ENCODE peak calls at places on chromosome 17, in seven cellular contexts. I is fibroblast of lung; B is neuronal stem cell; F is CD8-positive, alpha-beta memory T cell; M is H9; A is stomach; N is NT2/D1. U is an unnamed sample.

GRCh38 chr17:4074831-4075495 is 67.9 kb downstream of the ZZEF1 start:
- DNase-seq in B (peak; percentile 29), N (peak; percentile 42), A (no peak), F (no peak), I (peak; percentile 55), M (no peak), U (no peak)

GRCh38 chr17:38798614-38799500 is 499 bp downstream of the PIP4K2B start:
- DNase-seq in N (no peak), B (peak; percentile 17), F (peak; percentile 42), A (peak; percentile 44), M (peak; percentile 53), I (peak; percentile 44), U (peak; percentile 74)

GRCh38 chr17:8726951-8727555 is 17.6 kb downstream of the CCDC42 start:
- DNase-seq in N (no peak), I (peak; percentile 28), A (no peak), M (peak; percentile 24), B (no peak), F (no peak), U (peak; percentile 80)

GRCh38 chr17:5399767-5400166 is 19.7 kb downstream of the NUP88 start:
- DNase-seq in N (no peak), I (peak; percentile 44), F (no peak), B (no peak), A (no peak), M (no peak), U (no peak)

GRCh38 chr17:21285164-21286065 is 904 bp downstream of the MAP2K3 start:
- DNase-seq in F (no peak), A (peak; percentile 61), N (no peak), I (peak; percentile 38), B (no peak), M (no peak), U (peak; percentile 81)

GRCh38 chr17:60971515-60972369 is 294.1 kb downstream of the BCAS3 start:
- DNase-seq in F (peak; percentile 9), B (peak; percentile 37), N (peak; percentile 13), I (peak; percentile 83), A (peak; percentile 40), M (peak; percentile 64), U (peak; percentile 72)

GRCh38 chr17:49217651-49218413 is 7.3 kb downstream of the ABI3 start:
- DNase-seq in M (no peak), I (no peak), B (no peak), A (peak; percentile 49), F (peak; percentile 62), N (no peak), U (peak; percentile 82)

GRCh38 chr17:8826808-8827435 is 27.8 kb upstream of the MFSD6L start:
- DNase-seq in A (no peak), N (no peak), I (no peak), F (no peak), M (no peak), B (no peak), U (no peak)

GRCh38 chr17:38454528-38454927 is 26.3 kb downstream of the ARHGAP23 start:
- DNase-seq in F (no peak), I (peak; percentile 81), N (no peak), M (no peak), B (no peak), A (peak; percentile 63), U (peak; percentile 100)

GRCh38 chr17:42221886-42222745 is 27.8 kb upstream of the GHDC start:
- DNase-seq in A (peak; percentile 55), F (peak; percentile 45), I (peak; percentile 72), N (peak; percentile 23), B (peak; percentile 39), M (peak; percentile 73), U (peak; percentile 87)

GRCh38 chr17:68085751-68086445 is 50.4 kb downstream of the KPNA2 start:
- DNase-seq in N (no peak), M (no peak), A (peak; percentile 43), F (no peak), I (no peak), B (no peak), U (no peak)

GRCh38 chr17:64498308-64499203 is 1.7 kb upstream of the POLG2 start:
- DNase-seq in B (no peak), A (no peak), I (no peak), F (no peak), N (no peak), M (no peak), U (no peak)

GRCh38 chr17:45338996-45339535 is 22.2 kb upstream of the MAP3K14 start:
- DNase-seq in A (no peak), B (no peak), I (no peak), N (no peak), M (peak; percentile 14), F (no peak), U (no peak)

GRCh38 chr17:53996896-53997295 is 174.2 kb downstream of the KIF2B start:
- DNase-seq in B (no peak), A (no peak), F (no peak), I (no peak), M (no peak), N (no peak), U (no peak)
- H3K9me3 ChIP-seq in B (no peaks in the 10 kb centered on the region), A (no peaks in the 10 kb centered on the region), F (no peaks in the 10 kb centered on the region), I (no peaks in the 10 kb centered on the region), M (no peaks in the 10 kb centered on the region), N (no peaks in the 10 kb centered on the region), U (no peaks in the 10 kb centered on the region)

DNA sequence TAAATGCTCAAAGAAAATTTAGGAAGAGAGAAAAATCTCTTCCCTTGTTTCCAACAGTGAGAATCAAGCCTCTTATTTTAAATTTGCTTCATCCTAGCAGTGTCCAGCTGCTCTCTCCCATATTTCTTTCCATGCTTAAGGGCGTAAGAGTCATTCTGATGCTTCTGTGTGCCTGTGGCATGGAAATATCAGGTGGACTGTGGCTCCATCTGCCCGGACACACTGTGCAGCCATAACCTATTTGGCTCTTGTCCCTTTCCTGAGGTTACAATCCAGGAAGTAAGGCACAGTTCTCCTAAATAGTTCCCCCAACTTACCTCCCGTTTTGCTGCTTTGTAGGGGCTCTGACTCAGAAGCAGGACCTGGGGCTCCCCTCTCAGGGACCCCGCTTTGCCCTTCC is 6.3 kb upstream of the KRT222 start:
- DNase-seq in B (no peak), F (no peak), M (no peak), N (no peak), I (no peak), A (no peak), U (no peak)
- H3K27me3 ChIP-seq in B (peaks cover 44% of the 10 kb centered on the region), F (no peaks in the 10 kb centered on the region), M (no peaks in the 10 kb centered on the region), N (no peaks in the 10 kb centered on the region), I (peaks cover 9% of the 10 kb centered on the region), A (no peaks in the 10 kb centered on the region), U (peaks cover 54% of the 10 kb centered on the region)

DNA sequence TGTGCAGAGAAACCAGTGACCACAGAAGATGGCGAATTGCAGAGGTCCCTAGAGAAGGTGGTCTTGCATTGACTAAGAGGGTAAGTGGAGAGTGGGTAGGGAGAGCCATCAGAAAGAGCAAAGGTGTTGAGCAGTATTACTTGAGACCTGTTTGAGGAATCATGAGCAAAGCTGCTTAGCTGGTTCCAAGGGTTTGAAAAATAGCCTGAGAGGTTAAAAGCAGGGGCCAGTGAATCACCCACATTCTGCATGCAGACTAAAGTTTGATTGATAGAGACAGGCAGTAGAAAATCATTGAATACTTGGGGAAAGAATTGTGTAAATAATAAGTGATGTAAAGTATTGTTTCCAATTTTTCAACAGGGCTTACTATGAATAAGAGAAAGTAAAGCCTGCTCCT is 34.0 kb upstream of the KCNJ16 start:
- DNase-seq in F (no peak), B (no peak), N (no peak), A (no peak), M (no peak), I (no peak), U (no peak)
- H3K9me3 ChIP-seq in F (no peaks in the 10 kb centered on the region), B (no peaks in the 10 kb centered on the region), N (no peaks in the 10 kb centered on the region), A (no peaks in the 10 kb centered on the region), M (no peaks in the 10 kb centered on the region), I (no peaks in the 10 kb centered on the region), U (no peaks in the 10 kb centered on the region)

GRCh38 chr17:17870292-17870691 is 33.5 kb upstream of the SREBF1 start:
- DNase-seq in B (no peak), I (no peak), F (no peak), M (no peak), A (no peak), N (no peak), U (peak; percentile 42)

GRCh38 chr17:17874478-17874877 is 37.7 kb upstream of the SREBF1 start:
- DNase-seq in A (no peak), I (peak; percentile 75), N (no peak), B (no peak), F (no peak), M (no peak), U (peak; percentile 91)

GRCh38 chr17:17871913-17872312 is 35.1 kb upstream of the SREBF1 start:
- DNase-seq in I (no peak), B (no peak), M (no peak), F (no peak), N (no peak), A (no peak), U (no peak)

GRCh38 chr17:17872468-17873345 is 35.9 kb upstream of the SREBF1 start:
- DNase-seq in A (no peak), M (no peak), I (no peak), N (no peak), F (no peak), B (no peak), U (no peak)

DNA sequence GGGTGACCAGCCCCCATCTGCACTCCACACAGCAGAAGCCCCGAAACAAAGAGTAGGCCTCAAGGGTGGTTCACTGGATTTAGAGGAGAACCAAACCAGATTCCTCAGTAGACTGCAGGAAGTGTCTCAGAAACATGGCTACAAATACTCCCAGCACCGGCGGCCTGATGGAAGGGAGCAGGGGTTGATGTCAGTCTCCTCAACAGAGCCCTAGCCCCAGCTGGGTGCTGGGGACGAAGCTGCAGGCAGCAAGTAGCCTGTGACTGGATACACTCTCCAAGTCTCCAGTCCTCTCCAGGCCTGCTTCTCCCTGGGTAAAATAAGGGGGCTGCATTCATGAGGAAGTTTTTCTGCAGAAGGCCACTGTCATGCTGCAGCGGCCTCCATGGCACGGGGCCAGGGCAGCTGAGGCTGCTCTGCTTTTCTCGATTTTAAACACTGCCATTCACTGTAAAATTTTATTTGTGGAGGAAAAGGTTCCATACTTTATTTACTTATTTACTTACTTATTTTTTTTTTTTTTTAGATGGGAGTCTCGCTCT is 36.7 kb upstream of the SREBF1 start:
- DNase-seq in B (no peak), F (no peak), M (no peak), N (no peak), I (no peak), A (no peak), U (no peak)
- H3K27me3 ChIP-seq in B (no peaks in the 10 kb centered on the region), F (no peaks in the 10 kb centered on the region), M (no peaks in the 10 kb centered on the region), N (no peaks in the 10 kb centered on the region), I (no peaks in the 10 kb centered on the region), A (no peaks in the 10 kb centered on the region), U (no peaks in the 10 kb centered on the region)

DNA sequence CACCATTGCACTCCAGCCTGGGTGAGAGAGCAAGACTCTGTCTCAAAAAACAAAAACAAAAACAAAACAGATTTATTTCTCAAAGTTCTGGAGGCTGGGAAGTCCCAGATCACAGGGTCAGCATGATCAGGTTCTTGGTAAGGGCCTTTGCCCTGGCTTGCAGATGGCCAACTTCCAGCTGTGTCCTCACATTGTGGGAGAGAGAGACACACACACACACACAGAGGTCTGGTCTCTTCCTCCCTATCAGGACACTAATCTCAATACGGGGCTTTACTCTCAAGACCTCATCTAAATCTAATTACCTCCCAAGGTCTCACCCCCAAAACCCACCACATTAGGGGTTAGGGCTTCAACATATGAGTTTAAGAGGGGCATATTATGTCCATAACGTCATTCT is 26.4 kb upstream of the TAOK1 start:
- DNase-seq in F (no peak), B (no peak), A (no peak), I (no peak), N (no peak), M (no peak), U (no peak)
- H3K9me3 ChIP-seq in F (no peaks in the 10 kb centered on the region), B (no peaks in the 10 kb centered on the region), A (no peaks in the 10 kb centered on the region), I (no peaks in the 10 kb centered on the region), N (no peaks in the 10 kb centered on the region), M (no peaks in the 10 kb centered on the region), U (no peaks in the 10 kb centered on the region)